ENCODE peak calls at places on chromosome 14, in four cellular contexts. P is non-pigmented ciliary epithelial cell, M is GM12865, J is NCI-H510A treated with DMSO at 0.1 percent for 48 hours. O is an unnamed sample.

GRCh38 chr14:91318911-91319310 is 74.4 kb upstream of the GPR68 start:
- DNase-seq in P (no peak), M (no peak), J (no peak), O (no peak)

GRCh38 chr14:96584199-96584906 is 82.2 kb downstream of the PAPOLA start:
- DNase-seq in P (no peak), M (peak), J (peak), O (no peak)

GRCh38 chr14:85342858-85343607 is 186.9 kb upstream of the FLRT2 start:
- DNase-seq in P (no peak), M (no peak), J (no peak), O (no peak)

GRCh38 chr14:53055003-53055402 is 98.1 kb downstream of the DDHD1 start:
- DNase-seq in P (no peak), M (peak), J (peak), O (no peak)

GRCh38 chr14:77097006-77097688 is 911 bp upstream of the CIPC start:
- DNase-seq in P (no peak), M (no peak), J (peak), O (no peak)

GRCh38 chr14:99881011-99881410 is 87.8 kb downstream of the EML1 start:
- DNase-seq in P (no peak), M (no peak), J (no peak), O (no peak)

GRCh38 chr14:96889091-96889490 is 91.9 kb downstream of the VRK1 start:
- DNase-seq in P (no peak), M (no peak), J (no peak), O (no peak)

GRCh38 chr14:69327507-69327906 is 67.5 kb downstream of the GALNT16 start:
- DNase-seq in P (no peak), M (no peak), J (no peak), O (peak)

O was measured in chondrocyte.